ENCODE peak calls at places on chromosome 1, in seven cellular contexts. One of them, this sample, is unnamed. For H3K9me3 and H3K4me1, the result is how much of the 10 kb centered on the place peaks cover.

GRCh38 chr1:20325844-20326323 is 35.2 kb downstream of the VWA5B1 start:
- DNase-seq in tibial artery: no peak
- DNase-seq in SJSA1: no peak
- DNase-seq in mucosa of descending colon: no peak
- DNase-seq in OCI-LY7: no peak
- DNase-seq in cardiac muscle cell: no peak
- DNase-seq in neuronal stem cell: no peak
- DNase-seq in this sample: no peak

GRCh38 chr1:213423585-213423984 is 372.5 kb downstream of the RPS6KC1 start:
- DNase-seq in tibial artery: no peak
- DNase-seq in SJSA1: no peak
- DNase-seq in OCI-LY7: no peak
- DNase-seq in neuronal stem cell: no peak
- DNase-seq in cardiac muscle cell: no peak
- DNase-seq in mucosa of descending colon: no peak
- DNase-seq in this sample: no peak

GRCh38 chr1:4068076-4068475 is 168.0 kb upstream of the C1orf174 start:
- DNase-seq in cardiac muscle cell: no peak
- DNase-seq in tibial artery: peak
- DNase-seq in SJSA1: no peak
- DNase-seq in OCI-LY7: no peak
- DNase-seq in neuronal stem cell: no peak
- DNase-seq in mucosa of descending colon: no peak
- DNase-seq in this sample: no peak

GRCh38 chr1:94316836-94317789 is 79.7 kb upstream of the ARHGAP29 start:
- DNase-seq in OCI-LY7: no peak
- DNase-seq in neuronal stem cell: no peak
- DNase-seq in cardiac muscle cell: no peak
- DNase-seq in mucosa of descending colon: no peak
- DNase-seq in tibial artery: no peak
- DNase-seq in SJSA1: peak
- DNase-seq in this sample: no peak

GRCh38 chr1:33893147-33893830 is 29.4 kb downstream of the HMGB4 start:
- DNase-seq in OCI-LY7: no peak
- DNase-seq in cardiac muscle cell: peak
- DNase-seq in tibial artery: no peak
- DNase-seq in SJSA1: no peak
- DNase-seq in mucosa of descending colon: no peak
- DNase-seq in neuronal stem cell: no peak
- DNase-seq in this sample: no peak

GRCh38 chr1:226444901-226445300 is 37.0 kb upstream of the PARP1 start:
- DNase-seq in tibial artery: no peak
- DNase-seq in cardiac muscle cell: no peak
- DNase-seq in mucosa of descending colon: no peak
- DNase-seq in OCI-LY7: peak
- DNase-seq in neuronal stem cell: no peak
- DNase-seq in SJSA1: no peak
- DNase-seq in this sample: no peak

GRCh38 chr1:29629814-29630516 is 393.6 kb downstream of the PTPRU start:
- DNase-seq in SJSA1: no peak
- DNase-seq in OCI-LY7: no peak
- DNase-seq in mucosa of descending colon: no peak
- DNase-seq in neuronal stem cell: no peak
- DNase-seq in cardiac muscle cell: no peak
- DNase-seq in tibial artery: no peak
- DNase-seq in this sample: no peak

GRCh38 chr1:94105501-94105952 is 15.4 kb downstream of the ABCA4 start:
- DNase-seq in SJSA1: no peak
- DNase-seq in neuronal stem cell: no peak
- DNase-seq in cardiac muscle cell: no peak
- DNase-seq in tibial artery: no peak
- DNase-seq in OCI-LY7: no peak
- DNase-seq in mucosa of descending colon: no peak
- DNase-seq in this sample: no peak

GRCh38 chr1:51253691-51254090 is 17.6 kb downstream of the RNF11 start:
- DNase-seq in SJSA1: no peak
- DNase-seq in tibial artery: no peak
- DNase-seq in OCI-LY7: no peak
- DNase-seq in neuronal stem cell: no peak
- DNase-seq in cardiac muscle cell: no peak
- DNase-seq in mucosa of descending colon: no peak
- DNase-seq in this sample: no peak

GRCh38 chr1:60977661-60978060 is 104.7 kb upstream of the NFIA start:
- DNase-seq in neuronal stem cell: no peak
- DNase-seq in SJSA1: no peak
- DNase-seq in mucosa of descending colon: no peak
- DNase-seq in cardiac muscle cell: no peak
- DNase-seq in OCI-LY7: no peak
- DNase-seq in tibial artery: no peak
- DNase-seq in this sample: no peak

GRCh38 chr1:54347955-54348699 is 58.1 kb downstream of the SSBP3 start:
- DNase-seq in neuronal stem cell: no peak
- DNase-seq in SJSA1: no peak
- DNase-seq in OCI-LY7: no peak
- DNase-seq in tibial artery: no peak
- DNase-seq in mucosa of descending colon: peak
- DNase-seq in cardiac muscle cell: no peak
- DNase-seq in this sample: no peak

GRCh38 chr1:216310776-216311175 is 112.5 kb downstream of the USH2A start:
- DNase-seq in mucosa of descending colon: no peak
- DNase-seq in neuronal stem cell: peak
- DNase-seq in tibial artery: no peak
- DNase-seq in SJSA1: no peak
- DNase-seq in cardiac muscle cell: peak
- DNase-seq in OCI-LY7: peak
- DNase-seq in this sample: peak

GRCh38 chr1:43796111-43796581 is 88.8 kb downstream of the ST3GAL3 start:
- DNase-seq in tibial artery: no peak
- DNase-seq in OCI-LY7: no peak
- DNase-seq in SJSA1: no peak
- DNase-seq in cardiac muscle cell: no peak
- DNase-seq in neuronal stem cell: no peak
- DNase-seq in mucosa of descending colon: no peak
- DNase-seq in this sample: no peak

GRCh38 chr1:235866913-235867850 is 476 bp upstream of the LYST start:
- DNase-seq in neuronal stem cell: peak
- DNase-seq in cardiac muscle cell: peak
- DNase-seq in tibial artery: peak
- DNase-seq in OCI-LY7: peak
- DNase-seq in mucosa of descending colon: peak
- DNase-seq in SJSA1: peak
- DNase-seq in this sample: peak

GRCh38 chr1:235865565-235866206 is 1.0 kb downstream of the LYST start:
- DNase-seq in neuronal stem cell: no peak
- DNase-seq in SJSA1: no peak
- DNase-seq in OCI-LY7: no peak
- DNase-seq in cardiac muscle cell: peak
- DNase-seq in tibial artery: no peak
- DNase-seq in mucosa of descending colon: no peak
- DNase-seq in this sample: peak

GRCh38 chr1:235866207-235866912 is at the start of gene LYST:
- DNase-seq in neuronal stem cell: peak
- DNase-seq in cardiac muscle cell: peak
- DNase-seq in mucosa of descending colon: peak
- DNase-seq in OCI-LY7: peak
- DNase-seq in SJSA1: peak
- DNase-seq in tibial artery: peak
- DNase-seq in this sample: peak

GRCh38 chr1:235864965-235865525 is 1.7 kb downstream of the LYST start:
- DNase-seq in OCI-LY7: no peak
- DNase-seq in SJSA1: no peak
- DNase-seq in mucosa of descending colon: no peak
- DNase-seq in neuronal stem cell: no peak
- DNase-seq in cardiac muscle cell: no peak
- DNase-seq in tibial artery: no peak
- DNase-seq in this sample: no peak

DNA sequence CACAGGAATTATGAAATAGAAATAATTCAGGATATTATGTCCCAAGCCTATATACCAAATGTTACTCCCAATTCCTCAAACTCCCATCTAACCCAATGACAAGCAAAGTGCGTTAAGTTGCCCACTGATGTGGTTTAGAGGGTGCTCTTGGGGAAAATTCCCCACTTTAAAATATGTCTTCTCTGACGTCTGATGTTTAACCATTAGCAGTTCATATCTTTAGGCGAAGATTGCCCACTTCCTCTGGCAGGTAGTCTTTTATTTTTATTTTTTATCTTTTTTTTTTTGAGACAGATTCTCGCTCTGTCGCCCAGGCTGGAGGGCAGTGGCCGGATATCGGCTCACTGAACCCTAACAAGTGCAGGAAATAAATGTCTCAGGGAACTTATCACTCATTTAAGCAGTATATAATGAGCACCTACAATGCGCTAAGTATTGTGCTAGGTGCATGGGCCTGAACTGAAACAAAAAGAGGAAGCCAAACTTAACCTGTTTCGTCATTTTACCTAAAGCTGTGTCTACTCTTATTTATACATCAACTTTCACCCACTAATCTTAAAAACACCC is 1.3 kb upstream of the LYST start:
- DNase-seq in SJSA1: no peak
- DNase-seq in neuronal stem cell: no peak
- DNase-seq in OCI-LY7: peak
- DNase-seq in mucosa of descending colon: no peak
- DNase-seq in tibial artery: no peak
- DNase-seq in cardiac muscle cell: no peak
- DNase-seq in this sample: no peak
- H3K4me3 ChIP-seq in SJSA1: no peak
- H3K4me3 ChIP-seq in neuronal stem cell: no peak
- H3K4me3 ChIP-seq in OCI-LY7: peak
- H3K4me3 ChIP-seq in mucosa of descending colon: no peak
- H3K4me3 ChIP-seq in tibial artery: peak
- H3K4me3 ChIP-seq in cardiac muscle cell: no peak
- H3K4me3 ChIP-seq in this sample: peak

GRCh38 chr1:152487871-152488270 is 22.7 kb upstream of the LCE5A start:
- DNase-seq in mucosa of descending colon: no peak
- DNase-seq in OCI-LY7: no peak
- DNase-seq in SJSA1: no peak
- DNase-seq in neuronal stem cell: no peak
- DNase-seq in tibial artery: no peak
- DNase-seq in cardiac muscle cell: no peak
- DNase-seq in this sample: no peak
- H3K9me3 ChIP-seq in mucosa of descending colon: under half
- H3K9me3 ChIP-seq in OCI-LY7: under half
- H3K9me3 ChIP-seq in SJSA1: under half
- H3K9me3 ChIP-seq in neuronal stem cell: under half
- H3K9me3 ChIP-seq in tibial artery: under half
- H3K9me3 ChIP-seq in cardiac muscle cell: under half
- H3K9me3 ChIP-seq in this sample: under half

GRCh38 chr1:24294757-24295371 is 24.3 kb upstream of the GRHL3 start:
- DNase-seq in neuronal stem cell: no peak
- DNase-seq in OCI-LY7: no peak
- DNase-seq in cardiac muscle cell: no peak
- DNase-seq in tibial artery: peak
- DNase-seq in SJSA1: no peak
- DNase-seq in mucosa of descending colon: peak
- DNase-seq in this sample: no peak
- H3K4me1 ChIP-seq in neuronal stem cell: under half
- H3K4me1 ChIP-seq in OCI-LY7: under half
- H3K4me1 ChIP-seq in cardiac muscle cell: under half
- H3K4me1 ChIP-seq in tibial artery: under half
- H3K4me1 ChIP-seq in SJSA1: under half
- H3K4me1 ChIP-seq in mucosa of descending colon: under half
- H3K4me1 ChIP-seq in this sample: under half

GRCh38 chr1:27519341-27520258 is 29.6 kb upstream of the WASF2 start:
- DNase-seq in OCI-LY7: no peak
- DNase-seq in tibial artery: no peak
- DNase-seq in SJSA1: no peak
- DNase-seq in cardiac muscle cell: peak
- DNase-seq in mucosa of descending colon: peak
- DNase-seq in neuronal stem cell: no peak
- DNase-seq in this sample: peak
- H3K4me3 ChIP-seq in OCI-LY7: no peak
- H3K4me3 ChIP-seq in tibial artery: peak
- H3K4me3 ChIP-seq in SJSA1: no peak
- H3K4me3 ChIP-seq in cardiac muscle cell: no peak
- H3K4me3 ChIP-seq in mucosa of descending colon: no peak
- H3K4me3 ChIP-seq in neuronal stem cell: no peak
- H3K4me3 ChIP-seq in this sample: no peak

GRCh38 chr1:228238007-228238406 is 30.2 kb downstream of the OBSCN start:
- DNase-seq in neuronal stem cell: no peak
- DNase-seq in tibial artery: no peak
- DNase-seq in OCI-LY7: no peak
- DNase-seq in SJSA1: no peak
- DNase-seq in cardiac muscle cell: no peak
- DNase-seq in mucosa of descending colon: no peak
- DNase-seq in this sample: no peak
- H3K9me3 ChIP-seq in neuronal stem cell: under half
- H3K9me3 ChIP-seq in tibial artery: under half
- H3K9me3 ChIP-seq in OCI-LY7: under half
- H3K9me3 ChIP-seq in SJSA1: under half
- H3K9me3 ChIP-seq in cardiac muscle cell: under half
- H3K9me3 ChIP-seq in mucosa of descending colon: under half
- H3K9me3 ChIP-seq in this sample: under half